ENCODE peak calls at places on chromosomes 11 and 22, in six cellular contexts. One of them, this sample, is unnamed.

GRCh38 chr11:446886-447285 is 3.2 kb upstream of the PTDSS2 start:
- DNase-seq in NCI-H510A: peak; percentile 42
- DNase-seq in globus pallidus: no peak
- DNase-seq in naive thymus-derived CD8-positive, alpha-beta T cell: no peak
- DNase-seq in mesothelial cell of epicardium: no peak
- DNase-seq in ovary: no peak
- DNase-seq in this sample: no peak

GRCh38 chr11:78646564-78647185 is 72.0 kb upstream of the NARS2 start:
- DNase-seq in NCI-H510A: peak; percentile 30
- DNase-seq in globus pallidus: no peak
- DNase-seq in naive thymus-derived CD8-positive, alpha-beta T cell: no peak
- DNase-seq in mesothelial cell of epicardium: no peak
- DNase-seq in ovary: no peak
- DNase-seq in this sample: peak; percentile 97

GRCh38 chr22:36914383-36914752 is 940 bp downstream of the CSF2RB start:
- DNase-seq in NCI-H510A: no peak
- DNase-seq in globus pallidus: no peak
- DNase-seq in naive thymus-derived CD8-positive, alpha-beta T cell: no peak
- DNase-seq in mesothelial cell of epicardium: no peak
- DNase-seq in ovary: no peak
- DNase-seq in this sample: no peak

GRCh38 chr11:106017088-106017487 is 5.0 kb downstream of the MSANTD4 start:
- DNase-seq in NCI-H510A: no peak
- DNase-seq in globus pallidus: no peak
- DNase-seq in naive thymus-derived CD8-positive, alpha-beta T cell: no peak
- DNase-seq in mesothelial cell of epicardium: no peak
- DNase-seq in ovary: no peak
- DNase-seq in this sample: no peak

GRCh38 chr11:41201156-41201555 is 258.3 kb downstream of the LRRC4C start:
- DNase-seq in NCI-H510A: no peak
- DNase-seq in globus pallidus: peak; percentile 33
- DNase-seq in naive thymus-derived CD8-positive, alpha-beta T cell: no peak
- DNase-seq in mesothelial cell of epicardium: no peak
- DNase-seq in ovary: no peak
- DNase-seq in this sample: peak; percentile 64

GRCh38 chr11:32006799-32007388 is 84.0 kb upstream of the RCN1 start:
- DNase-seq in NCI-H510A: no peak
- DNase-seq in globus pallidus: no peak
- DNase-seq in naive thymus-derived CD8-positive, alpha-beta T cell: no peak
- DNase-seq in mesothelial cell of epicardium: no peak
- DNase-seq in ovary: no peak
- DNase-seq in this sample: peak; percentile 71

GRCh38 chr11:63897459-63898156 is 19.4 kb downstream of the RCOR2 start:
- DNase-seq in NCI-H510A: no peak
- DNase-seq in globus pallidus: no peak
- DNase-seq in naive thymus-derived CD8-positive, alpha-beta T cell: no peak
- DNase-seq in mesothelial cell of epicardium: no peak
- DNase-seq in ovary: no peak
- DNase-seq in this sample: no peak

GRCh38 chr11:128772814-128773213 is 78.9 kb downstream of the FLI1 start:
- DNase-seq in NCI-H510A: peak; percentile 98
- DNase-seq in globus pallidus: no peak
- DNase-seq in naive thymus-derived CD8-positive, alpha-beta T cell: peak; percentile 81
- DNase-seq in mesothelial cell of epicardium: no peak
- DNase-seq in ovary: no peak
- DNase-seq in this sample: no peak

GRCh38 chr22:50271519-50271970 is 1.4 kb upstream of the MAPK11 start:
- DNase-seq in NCI-H510A: peak; percentile 46
- DNase-seq in globus pallidus: no peak
- DNase-seq in naive thymus-derived CD8-positive, alpha-beta T cell: peak; percentile 74
- DNase-seq in mesothelial cell of epicardium: peak; percentile 51
- DNase-seq in ovary: peak; percentile 76
- DNase-seq in this sample: peak; percentile 56

GRCh38 chr22:20945578-20945934 is 21.5 kb upstream of the AIFM3 start:
- DNase-seq in NCI-H510A: no peak
- DNase-seq in globus pallidus: no peak
- DNase-seq in naive thymus-derived CD8-positive, alpha-beta T cell: no peak
- DNase-seq in mesothelial cell of epicardium: no peak
- DNase-seq in ovary: no peak
- DNase-seq in this sample: no peak

GRCh38 chr11:69479591-69480271 is 1.7 kb upstream of the LINC01488 start:
- DNase-seq in NCI-H510A: no peak
- DNase-seq in globus pallidus: no peak
- DNase-seq in naive thymus-derived CD8-positive, alpha-beta T cell: no peak
- DNase-seq in mesothelial cell of epicardium: no peak
- DNase-seq in ovary: no peak
- DNase-seq in this sample: peak; percentile 75

GRCh38 chr11:19060629-19061028 is at the start of gene MRGPRX2:
- DNase-seq in NCI-H510A: no peak
- DNase-seq in globus pallidus: no peak
- DNase-seq in naive thymus-derived CD8-positive, alpha-beta T cell: no peak
- DNase-seq in mesothelial cell of epicardium: no peak
- DNase-seq in ovary: no peak
- DNase-seq in this sample: no peak

GRCh38 chr11:88206746-88207145 is 31.5 kb upstream of the RAB38 start:
- DNase-seq in NCI-H510A: no peak
- DNase-seq in globus pallidus: no peak
- DNase-seq in naive thymus-derived CD8-positive, alpha-beta T cell: no peak
- DNase-seq in mesothelial cell of epicardium: no peak
- DNase-seq in ovary: no peak
- DNase-seq in this sample: peak; percentile 25

GRCh38 chr11:17813391-17814059 is 78.9 kb downstream of the KCNC1 start:
- DNase-seq in NCI-H510A: no peak
- DNase-seq in globus pallidus: no peak
- DNase-seq in naive thymus-derived CD8-positive, alpha-beta T cell: no peak
- DNase-seq in mesothelial cell of epicardium: no peak
- DNase-seq in ovary: no peak
- DNase-seq in this sample: peak; percentile 28

GRCh38 chr11:119188887-119189286 is 3.6 kb downstream of the NHERF4 start:
- DNase-seq in NCI-H510A: no peak
- DNase-seq in globus pallidus: no peak
- DNase-seq in naive thymus-derived CD8-positive, alpha-beta T cell: no peak
- DNase-seq in mesothelial cell of epicardium: no peak
- DNase-seq in ovary: no peak
- DNase-seq in this sample: no peak

GRCh38 chr11:61730222-61730994 is 22.0 kb upstream of the MYRF start:
- DNase-seq in NCI-H510A: peak; percentile 98
- DNase-seq in globus pallidus: no peak
- DNase-seq in naive thymus-derived CD8-positive, alpha-beta T cell: no peak
- DNase-seq in mesothelial cell of epicardium: no peak
- DNase-seq in ovary: no peak
- DNase-seq in this sample: peak; percentile 99

GRCh38 chr11:12783765-12784164 is 109.5 kb downstream of the TEAD1 start:
- DNase-seq in NCI-H510A: no peak
- DNase-seq in globus pallidus: no peak
- DNase-seq in naive thymus-derived CD8-positive, alpha-beta T cell: no peak
- DNase-seq in mesothelial cell of epicardium: no peak
- DNase-seq in ovary: no peak
- DNase-seq in this sample: no peak

GRCh38 chr22:27264184-27264583 is 537.4 kb downstream of the MN1 start:
- DNase-seq in NCI-H510A: no peak
- DNase-seq in globus pallidus: no peak
- DNase-seq in naive thymus-derived CD8-positive, alpha-beta T cell: no peak
- DNase-seq in mesothelial cell of epicardium: no peak
- DNase-seq in ovary: no peak
- DNase-seq in this sample: no peak

GRCh38 chr11:128776434-128777284 is 82.8 kb downstream of the FLI1 start:
- DNase-seq in NCI-H510A: no peak
- DNase-seq in globus pallidus: no peak
- DNase-seq in naive thymus-derived CD8-positive, alpha-beta T cell: no peak
- DNase-seq in mesothelial cell of epicardium: peak; percentile 39
- DNase-seq in ovary: peak; percentile 57
- DNase-seq in this sample: peak; percentile 47

GRCh38 chr11:66607126-66607834 is 9.2 kb upstream of the RBM14 start:
- DNase-seq in NCI-H510A: no peak
- DNase-seq in globus pallidus: peak; percentile 66
- DNase-seq in naive thymus-derived CD8-positive, alpha-beta T cell: no peak
- DNase-seq in mesothelial cell of epicardium: no peak
- DNase-seq in ovary: peak; percentile 86
- DNase-seq in this sample: no peak

This sample was measured in PC-3.